ENCODE peak calls at places on chromosomes 2 and 18, in four cellular contexts. O is fibroblast of lung; H is CD8-positive, alpha-beta T cell; T is kidney. M is an unnamed sample.

GRCh38 chr2:229409751-229410181 is 138.7 kb upstream of the PID1 start:
- DNase-seq in O (peak; percentile 45), H (no peak), T (no peak), M (no peak)

GRCh38 chr2:62362561-62362960 is 143.4 kb downstream of the TMEM17 start:
- DNase-seq in O (no peak), H (no peak), T (peak; percentile 82), M (no peak)

GRCh38 chr2:68464651-68465050 is 2.4 kb downstream of the FBXO48 start:
- DNase-seq in O (no peak), H (no peak), T (no peak), M (no peak)

GRCh38 chr2:217090024-217090473 is 230.2 kb upstream of the TNP1 start:
- DNase-seq in O (peak; percentile 29), H (no peak), T (no peak), M (peak; percentile 40)

GRCh38 chr18:70384181-70384790 is 95.4 kb downstream of the SOCS6 start:
- DNase-seq in O (peak; percentile 80), H (no peak), T (no peak), M (peak; percentile 43)

GRCh38 chr2:160666677-160667061 is 173.1 kb upstream of the RBMS1 start:
- DNase-seq in O (peak; percentile 88), H (no peak), T (no peak), M (no peak)

GRCh38 chr2:176658708-176659107 is 389.5 kb downstream of the MTX2 start:
- DNase-seq in O (no peak), H (no peak), T (no peak), M (no peak)

GRCh38 chr2:135052997-135053474 is 944 bp downstream of the RAB3GAP1 start:
- DNase-seq in O (no peak), H (peak; percentile 24), T (no peak), M (no peak)

GRCh38 chr2:238835726-238836301 is 12.1 kb upstream of the TWIST2 start:
- DNase-seq in O (no peak), H (no peak), T (no peak), M (no peak)

GRCh38 chr2:236348976-236349375 is 84.8 kb upstream of the ASB18 start:
- DNase-seq in O (no peak), H (no peak), T (no peak), M (no peak)

GRCh38 chr2:35503738-35504160 is 851.8 kb upstream of the CRIM1 start:
- DNase-seq in O (no peak), H (no peak), T (no peak), M (no peak)

GRCh38 chr2:132597831-132598230 is 72.2 kb downstream of the LYPD1 start:
- DNase-seq in O (no peak), H (no peak), T (no peak), M (no peak)

GRCh38 chr2:128474014-128474961 is 155.6 kb upstream of the HS6ST1 start:
- DNase-seq in O (no peak), H (no peak), T (no peak), M (no peak)

GRCh38 chr18:60113396-60113795 is 213.6 kb downstream of the PMAIP1 start:
- DNase-seq in O (no peak), H (no peak), T (no peak), M (no peak)

GRCh38 chr2:46448656-46449055 is 30.7 kb upstream of the TMEM247 start:
- DNase-seq in O (no peak), H (no peak), T (no peak), M (no peak)

GRCh38 chr2:14642499-14642898 is 10.0 kb downstream of the LRATD1 start:
- DNase-seq in O (no peak), H (no peak), T (no peak), M (no peak)
- TF ChIP-seq CTCF in O (no peak), H (no peak), T (no peak), M (no peak)

DNA sequence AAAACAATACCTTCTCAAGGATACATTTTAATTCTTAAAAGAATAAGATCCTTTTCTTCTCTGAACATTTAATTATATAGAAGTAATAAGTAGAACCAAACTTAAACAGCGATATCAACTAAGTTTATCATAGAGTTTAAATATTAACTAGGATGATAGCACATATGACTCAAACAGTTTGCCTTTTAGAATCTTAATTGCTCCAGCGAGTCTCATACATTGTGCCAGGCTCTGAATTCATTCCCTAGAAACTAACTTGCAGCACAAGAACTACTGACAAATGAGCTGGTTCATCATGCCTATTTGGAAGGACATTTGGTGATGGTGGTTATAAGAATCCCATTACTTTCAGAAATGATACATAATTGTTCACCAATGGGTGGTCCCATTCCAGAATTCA is 1026.7 kb upstream of the DDX18 start:
- DNase-seq in O (no peak), H (no peak), T (no peak), M (no peak)
- H3K4me3 ChIP-seq in O (no peak overlapping the region), H (no peak overlapping the region), T (no peak overlapping the region), M (no peak overlapping the region)

GRCh38 chr2:16777123-16777872 is 111.7 kb upstream of the CYRIA start:
- DNase-seq in O (no peak), H (no peak), T (no peak), M (no peak)

GRCh38 chr2:16774091-16774490 is 108.5 kb upstream of the CYRIA start:
- DNase-seq in O (no peak), H (no peak), T (no peak), M (peak; percentile 8)

GRCh38 chr2:16773080-16773713 is 107.6 kb upstream of the CYRIA start:
- DNase-seq in O (peak; percentile 64), H (no peak), T (no peak), M (peak; percentile 64)

DNA sequence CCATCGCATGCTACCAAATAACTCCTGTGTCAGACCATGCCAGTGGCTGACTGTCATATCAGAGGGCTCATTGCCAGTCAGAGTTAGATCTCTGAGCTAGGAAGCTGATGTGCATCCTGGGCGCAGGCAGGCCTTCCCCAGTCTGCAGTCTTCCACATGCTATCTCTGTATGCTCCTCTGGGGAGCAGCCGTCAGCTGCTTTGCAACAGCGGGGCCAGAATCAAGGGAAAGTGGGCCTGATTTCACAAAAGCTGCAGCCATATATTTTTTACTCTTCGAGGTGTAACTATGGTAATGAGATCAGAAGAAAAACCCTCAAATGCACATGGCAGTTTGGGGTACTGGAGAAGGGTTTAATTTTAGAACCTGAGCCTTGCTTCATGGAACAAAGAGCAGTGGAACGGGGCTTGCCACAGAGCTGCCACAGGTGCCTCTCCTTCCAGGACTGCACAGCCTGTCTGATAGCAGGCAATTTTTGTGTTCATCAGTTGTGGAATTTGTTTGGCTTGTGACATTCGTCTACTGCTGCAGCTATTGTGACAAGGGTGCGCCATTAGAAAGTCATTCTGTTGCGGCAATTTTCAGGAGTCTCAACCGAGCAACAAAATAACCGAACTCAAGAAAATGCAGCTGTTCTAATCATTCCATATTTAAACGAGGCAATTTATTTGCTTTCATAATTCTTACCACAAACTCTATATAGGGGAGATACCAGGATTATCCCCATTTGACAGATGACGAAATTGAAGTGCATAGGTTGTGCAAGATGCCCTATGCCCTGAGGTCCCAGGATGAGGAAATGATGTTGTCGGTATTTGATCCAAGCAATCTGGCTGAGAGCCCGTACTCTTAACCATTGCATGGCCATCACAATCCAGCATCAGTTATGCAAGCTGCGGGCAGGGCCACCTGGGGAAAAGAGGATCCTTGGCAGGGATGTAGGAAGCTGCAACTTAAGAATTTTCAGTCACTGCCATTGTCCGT is 109.6 kb upstream of the CYRIA start:
- DNase-seq in O (peak; percentile 44), H (no peak), T (no peak), M (peak; percentile 11)
- TF ChIP-seq CTCF in O (no peak), H (no peak), T (no peak), M (peak; percentile 26)

GRCh38 chr2:105775809-105776559 is 31.3 kb downstream of the NCK2 start:
- DNase-seq in O (no peak), H (no peak), T (no peak), M (no peak)

GRCh38 chr2:105777506-105778343 is 33.0 kb downstream of the NCK2 start:
- DNase-seq in O (no peak), H (no peak), T (no peak), M (no peak)

GRCh38 chr2:105777071-105777482 is 32.4 kb downstream of the NCK2 start:
- DNase-seq in O (no peak), H (no peak), T (no peak), M (no peak)

GRCh38 chr2:105774781-105775337 is 30.1 kb downstream of the NCK2 start:
- DNase-seq in O (no peak), H (no peak), T (no peak), M (no peak)

GRCh38 chr2:105776560-105776928 is 31.8 kb downstream of the NCK2 start:
- DNase-seq in O (no peak), H (no peak), T (no peak), M (no peak)
- H3K4me3 ChIP-seq in O (no peak overlapping the region), H (peak overlapping the region; percentile 49), T (no peak overlapping the region), M (no peak overlapping the region)

GRCh38 chr2:98026927-98027522 is 31.3 kb upstream of the TMEM131 start:
- DNase-seq in O (no peak), H (no peak), T (no peak), M (no peak)

GRCh38 chr2:98027955-98028593 is 32.3 kb upstream of the TMEM131 start:
- DNase-seq in O (peak; percentile 35), H (no peak), T (no peak), M (peak; percentile 85)

GRCh38 chr2:98027535-98027934 is 31.8 kb upstream of the TMEM131 start:
- DNase-seq in O (no peak), H (no peak), T (no peak), M (no peak)

GRCh38 chr2:98026292-98026691 is 30.5 kb upstream of the TMEM131 start:
- DNase-seq in O (no peak), H (no peak), T (no peak), M (no peak)

GRCh38 chr2:98025481-98026037 is 29.8 kb upstream of the TMEM131 start:
- DNase-seq in O (no peak), H (no peak), T (no peak), M (no peak)
- TF ChIP-seq CTCF in O (no peak), H (no peak), T (no peak), M (peak; percentile 38)

GRCh38 chr2:96240341-96241038 is 25.3 kb downstream of the TMEM127 start:
- DNase-seq in O (no peak), H (no peak), T (peak; percentile 31), M (no peak)
- H3K4me3 ChIP-seq in O (no peak overlapping the region), H (no peak overlapping the region), T (no peak overlapping the region), M (no peak overlapping the region)

DNA sequence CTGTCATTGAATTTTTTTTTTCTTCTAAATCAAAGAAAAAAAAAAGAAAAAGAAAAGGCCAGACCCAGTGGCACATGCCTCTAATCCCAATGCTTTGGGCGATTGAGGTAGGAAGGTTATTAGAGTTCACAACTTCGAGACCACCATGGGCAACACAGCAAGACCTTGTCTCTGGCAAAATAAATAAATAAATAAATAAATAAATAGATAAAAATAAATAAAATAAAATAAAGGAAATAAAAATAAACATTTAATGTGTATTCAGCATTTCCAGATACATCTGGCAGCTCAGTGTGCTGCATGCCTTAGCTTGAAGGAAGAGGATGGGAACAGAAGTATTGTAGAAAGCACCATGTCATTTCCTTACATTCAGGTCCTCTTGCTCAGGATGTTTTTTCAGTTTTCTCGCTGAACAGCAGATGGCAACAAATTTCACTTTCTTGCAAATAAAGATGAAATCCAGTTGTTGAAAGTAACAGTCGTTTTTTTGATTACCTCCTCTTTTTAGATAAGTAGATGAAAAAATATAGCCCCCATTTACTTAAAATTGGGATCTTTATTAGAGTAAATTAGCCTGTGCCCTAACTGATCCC is 25.7 kb upstream of the FAM178B start:
- DNase-seq in O (peak; percentile 76), H (no peak), T (no peak), M (peak; percentile 82)
- TF ChIP-seq CTCF in O (peak; percentile 33), H (peak; percentile 49), T (peak; percentile 36), M (peak; percentile 29)

DNA sequence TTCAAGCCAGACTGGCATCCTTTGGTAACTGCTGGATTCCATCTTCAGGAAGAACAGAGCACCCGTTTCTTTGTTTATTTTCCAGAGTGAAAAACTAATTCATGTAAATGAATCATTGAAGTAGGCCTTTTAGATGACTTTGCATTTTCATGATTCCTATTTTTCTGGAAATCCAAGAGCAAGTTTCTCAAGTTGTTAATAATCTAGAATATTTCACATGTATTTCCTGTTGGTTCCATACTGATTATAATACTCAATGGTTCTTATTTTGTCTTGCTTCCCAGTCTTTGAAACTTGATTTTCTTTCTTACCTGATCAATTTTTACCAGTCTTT is 328.4 kb downstream of the LPIN1 start:
- DNase-seq in O (no peak), H (no peak), T (no peak), M (no peak)
- H3K4me3 ChIP-seq in O (no peak overlapping the region), H (no peak overlapping the region), T (no peak overlapping the region), M (no peak overlapping the region)

M was measured in cardiac fibroblast.